ENCODE peak calls at places on chromosomes 3 and 15, in nine cellular contexts. One of them, this sample, is unnamed.

GRCh38 chr15:31367730-31368344 is 41.2 kb downstream of the KLF13 start:
- DNase-seq in GM23338: no peak
- DNase-seq in HCT116: no peak
- DNase-seq in SK-N-SH: no peak
- DNase-seq in H1: no peak
- DNase-seq in HepG2: no peak
- DNase-seq in stomach: no peak
- DNase-seq in Panc1: no peak
- DNase-seq in spleen: peak
- DNase-seq in this sample: peak

GRCh38 chr3:189195302-189195701 is 23.5 kb downstream of the TPRG1 start:
- DNase-seq in GM23338: peak
- DNase-seq in HCT116: no peak
- DNase-seq in SK-N-SH: no peak
- DNase-seq in H1: no peak
- DNase-seq in HepG2: peak
- DNase-seq in stomach: no peak
- DNase-seq in Panc1: no peak
- DNase-seq in spleen: no peak
- DNase-seq in this sample: peak

GRCh38 chr15:29685156-29686078 is 136.9 kb downstream of the TJP1 start:
- DNase-seq in GM23338: no peak
- DNase-seq in HCT116: no peak
- DNase-seq in SK-N-SH: no peak
- DNase-seq in H1: no peak
- DNase-seq in HepG2: no peak
- DNase-seq in stomach: no peak
- DNase-seq in Panc1: no peak
- DNase-seq in spleen: no peak
- DNase-seq in this sample: no peak

GRCh38 chr3:52253314-52254260 is 8.0 kb downstream of the PPM1M start:
- DNase-seq in GM23338: no peak
- DNase-seq in HCT116: no peak
- DNase-seq in SK-N-SH: no peak
- DNase-seq in H1: no peak
- DNase-seq in HepG2: no peak
- DNase-seq in stomach: peak
- DNase-seq in Panc1: no peak
- DNase-seq in spleen: peak
- DNase-seq in this sample: peak

GRCh38 chr3:78879516-78879860 is 888.3 kb downstream of the ROBO1 start:
- DNase-seq in GM23338: peak
- DNase-seq in HCT116: no peak
- DNase-seq in SK-N-SH: no peak
- DNase-seq in H1: no peak
- DNase-seq in HepG2: no peak
- DNase-seq in stomach: no peak
- DNase-seq in Panc1: no peak
- DNase-seq in spleen: no peak
- DNase-seq in this sample: no peak

GRCh38 chr3:50978991-50979667 is 304.4 kb downstream of the DOCK3 start:
- DNase-seq in GM23338: peak
- DNase-seq in HCT116: no peak
- DNase-seq in SK-N-SH: no peak
- DNase-seq in H1: no peak
- DNase-seq in HepG2: no peak
- DNase-seq in stomach: no peak
- DNase-seq in Panc1: no peak
- DNase-seq in spleen: no peak
- DNase-seq in this sample: no peak

GRCh38 chr3:183031826-183032225 is 51.5 kb upstream of the DCUN1D1 start:
- DNase-seq in GM23338: no peak
- DNase-seq in HCT116: no peak
- DNase-seq in SK-N-SH: no peak
- DNase-seq in H1: no peak
- DNase-seq in HepG2: no peak
- DNase-seq in stomach: no peak
- DNase-seq in Panc1: no peak
- DNase-seq in spleen: no peak
- DNase-seq in this sample: no peak

GRCh38 chr15:68192117-68192516 is 13.0 kb downstream of the CALML4 start:
- DNase-seq in GM23338: peak
- DNase-seq in HCT116: no peak
- DNase-seq in SK-N-SH: no peak
- DNase-seq in H1: no peak
- DNase-seq in HepG2: peak
- DNase-seq in stomach: no peak
- DNase-seq in Panc1: no peak
- DNase-seq in spleen: no peak
- DNase-seq in this sample: no peak

GRCh38 chr15:48967336-48967735 is 3.6 kb upstream of the SHC4 start:
- DNase-seq in GM23338: no peak
- DNase-seq in HCT116: no peak
- DNase-seq in SK-N-SH: no peak
- DNase-seq in H1: no peak
- DNase-seq in HepG2: no peak
- DNase-seq in stomach: no peak
- DNase-seq in Panc1: no peak
- DNase-seq in spleen: no peak
- DNase-seq in this sample: no peak

GRCh38 chr15:73924258-73924921 is 1.9 kb upstream of the LOXL1 start:
- DNase-seq in GM23338: no peak
- DNase-seq in HCT116: no peak
- DNase-seq in SK-N-SH: no peak
- DNase-seq in H1: no peak
- DNase-seq in HepG2: no peak
- DNase-seq in stomach: no peak
- DNase-seq in Panc1: no peak
- DNase-seq in spleen: peak
- DNase-seq in this sample: no peak

GRCh38 chr15:80308002-80308401 is 56.0 kb upstream of the CTXND1 start:
- DNase-seq in GM23338: peak
- DNase-seq in HCT116: no peak
- DNase-seq in SK-N-SH: no peak
- DNase-seq in H1: peak
- DNase-seq in HepG2: peak
- DNase-seq in stomach: no peak
- DNase-seq in Panc1: no peak
- DNase-seq in spleen: no peak
- DNase-seq in this sample: no peak

DNA sequence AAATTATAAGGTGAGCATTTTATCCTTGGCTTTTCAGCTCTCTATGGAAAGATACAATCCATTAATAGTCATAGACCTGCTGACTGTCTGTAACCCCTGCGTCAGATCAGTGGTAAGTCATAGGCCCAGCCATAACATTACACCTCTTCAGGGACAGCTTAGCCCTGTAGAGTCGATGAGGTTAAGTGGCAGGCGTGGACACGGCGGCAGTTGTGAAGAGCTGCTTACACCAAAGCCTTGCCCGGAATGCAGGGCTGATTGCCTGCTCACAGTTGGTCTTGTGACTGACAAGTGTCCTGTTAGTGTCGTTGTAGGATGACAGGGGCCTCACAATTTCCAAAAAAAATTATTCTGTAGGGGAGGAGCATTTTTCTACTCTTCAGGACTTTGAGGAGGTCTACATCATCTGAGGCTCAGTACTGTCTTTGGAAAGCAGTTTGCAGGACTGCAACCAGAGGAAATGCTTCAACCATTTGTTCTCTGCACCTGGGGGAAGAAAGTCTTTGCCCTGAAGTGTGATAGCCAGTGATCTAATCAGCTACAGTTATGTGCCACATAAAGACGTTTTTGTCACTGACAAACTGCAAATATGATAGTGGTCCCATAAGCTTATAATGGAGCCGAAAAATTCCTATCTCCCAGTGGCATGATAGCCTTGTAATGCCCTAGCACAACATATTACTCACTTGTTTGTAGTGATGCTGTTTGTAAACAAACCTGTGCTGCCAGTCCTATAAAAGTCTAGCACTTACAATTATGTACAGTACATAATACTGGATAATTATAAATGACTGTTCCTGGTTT is 14.9 kb upstream of the SELENOT start:
- DNase-seq in GM23338: no peak
- DNase-seq in HCT116: no peak
- DNase-seq in SK-N-SH: no peak
- DNase-seq in H1: no peak
- DNase-seq in HepG2: no peak
- DNase-seq in stomach: no peak
- DNase-seq in Panc1: no peak
- DNase-seq in spleen: no peak
- DNase-seq in this sample: no peak
- TF ChIP-seq POLR2AphosphoS5 in GM23338: no peak
- TF ChIP-seq POLR2AphosphoS5 in HCT116: no peak
- TF ChIP-seq POLR2AphosphoS5 in SK-N-SH: no peak
- TF ChIP-seq POLR2AphosphoS5 in H1: no peak
- TF ChIP-seq POLR2AphosphoS5 in HepG2: no peak
- TF ChIP-seq POLR2AphosphoS5 in stomach: no peak
- TF ChIP-seq POLR2AphosphoS5 in Panc1: no peak
- TF ChIP-seq POLR2AphosphoS5 in spleen: no peak
- TF ChIP-seq POLR2AphosphoS5 in this sample: no peak

GRCh38 chr3:103863381-103863780 is 1428.6 kb downstream of the ZPLD1 start:
- DNase-seq in GM23338: no peak
- DNase-seq in HCT116: no peak
- DNase-seq in SK-N-SH: no peak
- DNase-seq in H1: no peak
- DNase-seq in HepG2: no peak
- DNase-seq in stomach: no peak
- DNase-seq in Panc1: no peak
- DNase-seq in spleen: no peak
- DNase-seq in this sample: no peak
- TF ChIP-seq POLR2AphosphoS5 in GM23338: no peak
- TF ChIP-seq POLR2AphosphoS5 in HCT116: no peak
- TF ChIP-seq POLR2AphosphoS5 in SK-N-SH: no peak
- TF ChIP-seq POLR2AphosphoS5 in H1: no peak
- TF ChIP-seq POLR2AphosphoS5 in HepG2: no peak
- TF ChIP-seq POLR2AphosphoS5 in stomach: no peak
- TF ChIP-seq POLR2AphosphoS5 in Panc1: no peak
- TF ChIP-seq POLR2AphosphoS5 in spleen: no peak
- TF ChIP-seq POLR2AphosphoS5 in this sample: no peak

GRCh38 chr15:71496336-71496955 is 313.9 kb upstream of the NR2E3 start:
- DNase-seq in GM23338: no peak
- DNase-seq in HCT116: no peak
- DNase-seq in SK-N-SH: no peak
- DNase-seq in H1: no peak
- DNase-seq in HepG2: no peak
- DNase-seq in stomach: no peak
- DNase-seq in Panc1: no peak
- DNase-seq in spleen: no peak
- DNase-seq in this sample: no peak

GRCh38 chr15:71506946-71507345 is 303.4 kb upstream of the NR2E3 start:
- DNase-seq in GM23338: no peak
- DNase-seq in HCT116: no peak
- DNase-seq in SK-N-SH: no peak
- DNase-seq in H1: no peak
- DNase-seq in HepG2: no peak
- DNase-seq in stomach: no peak
- DNase-seq in Panc1: no peak
- DNase-seq in spleen: no peak
- DNase-seq in this sample: no peak

GRCh38 chr15:71505962-71506361 is 304.4 kb upstream of the NR2E3 start:
- DNase-seq in GM23338: no peak
- DNase-seq in HCT116: no peak
- DNase-seq in SK-N-SH: no peak
- DNase-seq in H1: no peak
- DNase-seq in HepG2: no peak
- DNase-seq in stomach: no peak
- DNase-seq in Panc1: no peak
- DNase-seq in spleen: no peak
- DNase-seq in this sample: no peak

GRCh38 chr15:71501344-71502128 is 308.8 kb upstream of the NR2E3 start:
- DNase-seq in GM23338: no peak
- DNase-seq in HCT116: no peak
- DNase-seq in SK-N-SH: no peak
- DNase-seq in H1: no peak
- DNase-seq in HepG2: peak
- DNase-seq in stomach: no peak
- DNase-seq in Panc1: no peak
- DNase-seq in spleen: no peak
- DNase-seq in this sample: no peak
- TF ChIP-seq POLR2AphosphoS5 in GM23338: no peak
- TF ChIP-seq POLR2AphosphoS5 in HCT116: no peak
- TF ChIP-seq POLR2AphosphoS5 in SK-N-SH: no peak
- TF ChIP-seq POLR2AphosphoS5 in H1: no peak
- TF ChIP-seq POLR2AphosphoS5 in HepG2: no peak
- TF ChIP-seq POLR2AphosphoS5 in stomach: no peak
- TF ChIP-seq POLR2AphosphoS5 in Panc1: no peak
- TF ChIP-seq POLR2AphosphoS5 in spleen: no peak
- TF ChIP-seq POLR2AphosphoS5 in this sample: no peak

DNA sequence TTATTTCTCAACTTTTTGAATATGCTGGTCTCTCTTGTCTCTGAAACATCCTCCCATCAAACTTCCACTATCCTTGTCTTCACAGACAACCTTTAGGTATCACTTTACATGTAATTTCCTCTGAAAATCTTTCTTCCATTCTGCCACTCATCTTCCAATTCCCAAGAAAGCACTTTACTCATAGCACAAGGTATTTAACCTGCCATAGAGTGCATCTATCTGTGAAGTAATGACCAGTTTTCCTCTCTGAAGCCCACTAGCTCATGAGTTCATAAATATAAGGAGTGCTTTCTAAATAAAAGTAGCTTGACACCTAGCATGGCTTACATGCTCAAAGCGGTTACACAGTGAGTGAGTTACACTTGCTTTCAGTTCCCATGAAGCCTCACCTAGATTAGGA is 160.7 kb upstream of the CMC1 start:
- DNase-seq in GM23338: no peak
- DNase-seq in HCT116: no peak
- DNase-seq in SK-N-SH: no peak
- DNase-seq in H1: no peak
- DNase-seq in HepG2: no peak
- DNase-seq in stomach: no peak
- DNase-seq in Panc1: no peak
- DNase-seq in spleen: no peak
- DNase-seq in this sample: no peak
- TF ChIP-seq POLR2AphosphoS5 in GM23338: no peak
- TF ChIP-seq POLR2AphosphoS5 in HCT116: no peak
- TF ChIP-seq POLR2AphosphoS5 in SK-N-SH: no peak
- TF ChIP-seq POLR2AphosphoS5 in H1: no peak
- TF ChIP-seq POLR2AphosphoS5 in HepG2: no peak
- TF ChIP-seq POLR2AphosphoS5 in stomach: no peak
- TF ChIP-seq POLR2AphosphoS5 in Panc1: no peak
- TF ChIP-seq POLR2AphosphoS5 in spleen: no peak
- TF ChIP-seq POLR2AphosphoS5 in this sample: no peak

This sample was measured in HL-60.